ENCODE peak calls at places on chromosomes 1 and 21, in four cellular contexts. S is T-helper 9 cell; O is stimulated activated naive CD8-positive, alpha-beta T cell treated with anti-CD3 and anti-CD28 coated beads, Interleukin-15, Interleukin-2, amounts not matched to agents 100 U/mL and 50 U/mL, for 24 hours; C is astrocyte of the cerebellum. K is an unnamed sample.

GRCh38 chr1:30461640-30462039 is 261.7 kb downstream of the MATN1 start:
- DNase-seq in C (no peak), S (no peak), O (no peak), K (no peak)

GRCh38 chr1:201649776-201650607 is 111.1 kb downstream of the NAV1 start:
- DNase-seq in S (no peak), C (no peak), O (peak), K (peak)

GRCh38 chr1:187261637-187262036 is 432.9 kb downstream of the PLA2G4A start:
- DNase-seq in S (no peak), O (no peak), C (no peak), K (no peak)

GRCh38 chr21:25464275-25464674 is 143.0 kb downstream of the MRPL39 start:
- DNase-seq in O (no peak), S (no peak), C (no peak), K (no peak)

GRCh38 chr1:17258116-17258757 is 9.3 kb downstream of the PADI3 start:
- DNase-seq in O (no peak), S (no peak), C (no peak), K (no peak)

GRCh38 chr1:186985889-186986491 is 157.2 kb downstream of the PLA2G4A start:
- DNase-seq in S (no peak), C (peak), O (no peak), K (no peak)

GRCh38 chr1:10161121-10161520 is 49.2 kb upstream of the KIF1B start:
- DNase-seq in O (no peak), C (no peak), S (no peak), K (no peak)

GRCh38 chr1:149844096-149844495 is 55.3 kb upstream of the BOLA1 start:
- DNase-seq in O (no peak), C (no peak), S (no peak), K (no peak)

GRCh38 chr1:179251675-179252074 is 22.2 kb upstream of the ABL2 start:
- DNase-seq in O (no peak), S (no peak), C (peak), K (no peak)

GRCh38 chr21:45618287-45618686 is 25.2 kb upstream of the PCBP3 start:
- DNase-seq in S (no peak), C (no peak), O (no peak), K (no peak)